ENCODE peak calls at places on chromosomes 1 and 21, in six cellular contexts. One of them, this sample, is unnamed.

GRCh38 chr1:215497516-215497915 is 69.6 kb upstream of the KCTD3 start:
- DNase-seq in central memory CD8-positive, alpha-beta T cell: no peak
- DNase-seq in DND-41: no peak
- DNase-seq in activated naive CD4-positive, alpha-beta T cell: no peak
- DNase-seq in mucosa of descending colon: no peak
- DNase-seq in heart left ventricle: no peak
- DNase-seq in this sample: no peak

GRCh38 chr1:91325456-91325855 is 79.2 kb downstream of the HFM1 start:
- DNase-seq in central memory CD8-positive, alpha-beta T cell: no peak
- DNase-seq in activated naive CD4-positive, alpha-beta T cell: no peak
- DNase-seq in DND-41: no peak
- DNase-seq in mucosa of descending colon: no peak
- DNase-seq in heart left ventricle: no peak
- DNase-seq in this sample: no peak

GRCh38 chr1:233912909-233913308 is 8.4 kb downstream of the SLC35F3 start:
- DNase-seq in mucosa of descending colon: no peak
- DNase-seq in activated naive CD4-positive, alpha-beta T cell: no peak
- DNase-seq in central memory CD8-positive, alpha-beta T cell: no peak
- DNase-seq in heart left ventricle: no peak
- DNase-seq in DND-41: no peak
- DNase-seq in this sample: no peak

GRCh38 chr1:159009704-159010361 is at the start of gene IFI16:
- DNase-seq in DND-41: peak
- DNase-seq in mucosa of descending colon: peak
- DNase-seq in central memory CD8-positive, alpha-beta T cell: no peak
- DNase-seq in heart left ventricle: no peak
- DNase-seq in activated naive CD4-positive, alpha-beta T cell: no peak
- DNase-seq in this sample: peak

GRCh38 chr1:183195146-183195571 is 9.1 kb downstream of the LAMC2 start:
- DNase-seq in activated naive CD4-positive, alpha-beta T cell: no peak
- DNase-seq in DND-41: no peak
- DNase-seq in heart left ventricle: no peak
- DNase-seq in central memory CD8-positive, alpha-beta T cell: no peak
- DNase-seq in mucosa of descending colon: peak
- DNase-seq in this sample: no peak

GRCh38 chr1:204975568-204976235 is 67.3 kb upstream of the CNTN2 start:
- DNase-seq in DND-41: peak
- DNase-seq in activated naive CD4-positive, alpha-beta T cell: peak
- DNase-seq in heart left ventricle: no peak
- DNase-seq in mucosa of descending colon: peak
- DNase-seq in central memory CD8-positive, alpha-beta T cell: peak
- DNase-seq in this sample: no peak

GRCh38 chr1:39102537-39103320 is 76.6 kb downstream of the NDUFS5 start:
- DNase-seq in central memory CD8-positive, alpha-beta T cell: no peak
- DNase-seq in activated naive CD4-positive, alpha-beta T cell: no peak
- DNase-seq in heart left ventricle: no peak
- DNase-seq in DND-41: peak
- DNase-seq in mucosa of descending colon: peak
- DNase-seq in this sample: no peak

GRCh38 chr1:214319930-214320329 is 39.0 kb downstream of the SMYD2 start:
- DNase-seq in mucosa of descending colon: no peak
- DNase-seq in DND-41: no peak
- DNase-seq in central memory CD8-positive, alpha-beta T cell: no peak
- DNase-seq in heart left ventricle: no peak
- DNase-seq in activated naive CD4-positive, alpha-beta T cell: no peak
- DNase-seq in this sample: no peak

GRCh38 chr1:7585216-7585907 is 185.7 kb upstream of the VAMP3 start:
- DNase-seq in activated naive CD4-positive, alpha-beta T cell: no peak
- DNase-seq in heart left ventricle: no peak
- DNase-seq in mucosa of descending colon: no peak
- DNase-seq in central memory CD8-positive, alpha-beta T cell: no peak
- DNase-seq in DND-41: no peak
- DNase-seq in this sample: no peak

GRCh38 chr1:110648405-110648804 is 26.3 kb downstream of the KCNA3 start:
- DNase-seq in mucosa of descending colon: no peak
- DNase-seq in DND-41: no peak
- DNase-seq in central memory CD8-positive, alpha-beta T cell: no peak
- DNase-seq in activated naive CD4-positive, alpha-beta T cell: no peak
- DNase-seq in heart left ventricle: no peak
- DNase-seq in this sample: no peak

GRCh38 chr1:8334106-8334851 is 16.4 kb downstream of the SLC45A1 start:
- DNase-seq in activated naive CD4-positive, alpha-beta T cell: no peak
- DNase-seq in DND-41: no peak
- DNase-seq in central memory CD8-positive, alpha-beta T cell: no peak
- DNase-seq in heart left ventricle: peak
- DNase-seq in mucosa of descending colon: no peak
- DNase-seq in this sample: no peak

GRCh38 chr1:196393742-196394141 is 214.5 kb downstream of the KCNT2 start:
- DNase-seq in activated naive CD4-positive, alpha-beta T cell: no peak
- DNase-seq in central memory CD8-positive, alpha-beta T cell: no peak
- DNase-seq in heart left ventricle: no peak
- DNase-seq in DND-41: no peak
- DNase-seq in mucosa of descending colon: peak
- DNase-seq in this sample: no peak

GRCh38 chr1:211326528-211327340 is at the start of gene TRAF5:
- DNase-seq in mucosa of descending colon: peak
- DNase-seq in DND-41: peak
- DNase-seq in activated naive CD4-positive, alpha-beta T cell: peak
- DNase-seq in heart left ventricle: peak
- DNase-seq in central memory CD8-positive, alpha-beta T cell: no peak
- DNase-seq in this sample: no peak

GRCh38 chr1:117001254-117001927 is at the start of gene CD101:
- DNase-seq in activated naive CD4-positive, alpha-beta T cell: no peak
- DNase-seq in central memory CD8-positive, alpha-beta T cell: no peak
- DNase-seq in heart left ventricle: no peak
- DNase-seq in mucosa of descending colon: no peak
- DNase-seq in DND-41: no peak
- DNase-seq in this sample: no peak

GRCh38 chr1:203144661-203145060 is 17.1 kb downstream of the ADORA1 start:
- DNase-seq in activated naive CD4-positive, alpha-beta T cell: no peak
- DNase-seq in heart left ventricle: no peak
- DNase-seq in DND-41: no peak
- DNase-seq in central memory CD8-positive, alpha-beta T cell: no peak
- DNase-seq in mucosa of descending colon: no peak
- DNase-seq in this sample: no peak

GRCh38 chr1:41819069-41819468 is 99.7 kb downstream of the HIVEP3 start:
- DNase-seq in activated naive CD4-positive, alpha-beta T cell: no peak
- DNase-seq in heart left ventricle: no peak
- DNase-seq in mucosa of descending colon: no peak
- DNase-seq in DND-41: no peak
- DNase-seq in central memory CD8-positive, alpha-beta T cell: no peak
- DNase-seq in this sample: no peak

GRCh38 chr1:50418600-50419109 is 4.6 kb downstream of the DMRTA2 start:
- DNase-seq in mucosa of descending colon: no peak
- DNase-seq in central memory CD8-positive, alpha-beta T cell: no peak
- DNase-seq in heart left ventricle: peak
- DNase-seq in activated naive CD4-positive, alpha-beta T cell: no peak
- DNase-seq in DND-41: no peak
- DNase-seq in this sample: no peak

GRCh38 chr1:227058321-227058751 is 118.2 kb downstream of the COQ8A start:
- DNase-seq in DND-41: no peak
- DNase-seq in mucosa of descending colon: no peak
- DNase-seq in activated naive CD4-positive, alpha-beta T cell: no peak
- DNase-seq in heart left ventricle: no peak
- DNase-seq in central memory CD8-positive, alpha-beta T cell: no peak
- DNase-seq in this sample: no peak

GRCh38 chr1:190320952-190321351 is 156.7 kb downstream of the BRINP3 start:
- DNase-seq in central memory CD8-positive, alpha-beta T cell: no peak
- DNase-seq in activated naive CD4-positive, alpha-beta T cell: no peak
- DNase-seq in mucosa of descending colon: no peak
- DNase-seq in DND-41: no peak
- DNase-seq in heart left ventricle: no peak
- DNase-seq in this sample: no peak

GRCh38 chr1:87334351-87335174 is 5.9 kb downstream of the LMO4 start:
- DNase-seq in heart left ventricle: peak
- DNase-seq in DND-41: no peak
- DNase-seq in central memory CD8-positive, alpha-beta T cell: no peak
- DNase-seq in mucosa of descending colon: no peak
- DNase-seq in activated naive CD4-positive, alpha-beta T cell: no peak
- DNase-seq in this sample: no peak

GRCh38 chr1:11158720-11159321 is 30.3 kb upstream of the ANGPTL7 start:
- DNase-seq in central memory CD8-positive, alpha-beta T cell: no peak
- DNase-seq in mucosa of descending colon: no peak
- DNase-seq in heart left ventricle: no peak
- DNase-seq in activated naive CD4-positive, alpha-beta T cell: no peak
- DNase-seq in DND-41: no peak
- DNase-seq in this sample: no peak

GRCh38 chr1:156896490-156897033 is 3.0 kb downstream of the PEAR1 start:
- DNase-seq in DND-41: no peak
- DNase-seq in activated naive CD4-positive, alpha-beta T cell: no peak
- DNase-seq in mucosa of descending colon: no peak
- DNase-seq in central memory CD8-positive, alpha-beta T cell: no peak
- DNase-seq in heart left ventricle: peak
- DNase-seq in this sample: no peak

GRCh38 chr21:44366586-44367211 is 13.3 kb downstream of the TRPM2 start:
- DNase-seq in activated naive CD4-positive, alpha-beta T cell: no peak
- DNase-seq in DND-41: no peak
- DNase-seq in heart left ventricle: no peak
- DNase-seq in central memory CD8-positive, alpha-beta T cell: no peak
- DNase-seq in mucosa of descending colon: no peak
- DNase-seq in this sample: no peak

GRCh38 chr1:84253891-84254290 is 47.6 kb upstream of the SAMD13 start:
- DNase-seq in mucosa of descending colon: peak
- DNase-seq in activated naive CD4-positive, alpha-beta T cell: no peak
- DNase-seq in DND-41: no peak
- DNase-seq in heart left ventricle: no peak
- DNase-seq in central memory CD8-positive, alpha-beta T cell: no peak
- DNase-seq in this sample: peak

GRCh38 chr21:35840197-35840799 is 220.0 kb downstream of the SETD4 start:
- DNase-seq in mucosa of descending colon: peak
- DNase-seq in heart left ventricle: no peak
- DNase-seq in DND-41: peak
- DNase-seq in activated naive CD4-positive, alpha-beta T cell: peak
- DNase-seq in central memory CD8-positive, alpha-beta T cell: no peak
- DNase-seq in this sample: peak

GRCh38 chr1:1361982-1362423 is 3.6 kb upstream of the MXRA8 start:
- DNase-seq in central memory CD8-positive, alpha-beta T cell: no peak
- DNase-seq in DND-41: no peak
- DNase-seq in activated naive CD4-positive, alpha-beta T cell: no peak
- DNase-seq in heart left ventricle: peak
- DNase-seq in mucosa of descending colon: no peak
- DNase-seq in this sample: no peak

GRCh38 chr1:174428033-174428432 is 19.7 kb upstream of the GPR52 start:
- DNase-seq in activated naive CD4-positive, alpha-beta T cell: no peak
- DNase-seq in mucosa of descending colon: no peak
- DNase-seq in heart left ventricle: no peak
- DNase-seq in DND-41: no peak
- DNase-seq in central memory CD8-positive, alpha-beta T cell: no peak
- DNase-seq in this sample: no peak

GRCh38 chr21:33578959-33579542 is 9.4 kb downstream of the DONSON start:
- DNase-seq in central memory CD8-positive, alpha-beta T cell: no peak
- DNase-seq in DND-41: no peak
- DNase-seq in activated naive CD4-positive, alpha-beta T cell: no peak
- DNase-seq in heart left ventricle: no peak
- DNase-seq in mucosa of descending colon: no peak
- DNase-seq in this sample: no peak

GRCh38 chr1:18907021-18907913 is 4.9 kb upstream of the ALDH4A1 start:
- DNase-seq in DND-41: peak
- DNase-seq in activated naive CD4-positive, alpha-beta T cell: peak
- DNase-seq in mucosa of descending colon: peak
- DNase-seq in central memory CD8-positive, alpha-beta T cell: peak
- DNase-seq in heart left ventricle: no peak
- DNase-seq in this sample: no peak

GRCh38 chr1:153460551-153460950 is at the start of gene S100A7:
- DNase-seq in activated naive CD4-positive, alpha-beta T cell: no peak
- DNase-seq in mucosa of descending colon: no peak
- DNase-seq in heart left ventricle: no peak
- DNase-seq in central memory CD8-positive, alpha-beta T cell: no peak
- DNase-seq in DND-41: no peak
- DNase-seq in this sample: no peak

GRCh38 chr1:184497962-184498723 is 111.3 kb downstream of the C1orf21 start:
- DNase-seq in activated naive CD4-positive, alpha-beta T cell: no peak
- DNase-seq in DND-41: no peak
- DNase-seq in mucosa of descending colon: no peak
- DNase-seq in heart left ventricle: no peak
- DNase-seq in central memory CD8-positive, alpha-beta T cell: no peak
- DNase-seq in this sample: no peak

GRCh38 chr1:65412984-65413375 is 7.5 kb upstream of the LEPR start:
- DNase-seq in DND-41: no peak
- DNase-seq in activated naive CD4-positive, alpha-beta T cell: no peak
- DNase-seq in heart left ventricle: no peak
- DNase-seq in central memory CD8-positive, alpha-beta T cell: no peak
- DNase-seq in mucosa of descending colon: no peak
- DNase-seq in this sample: no peak

GRCh38 chr1:209445576-209445975 is 137.9 kb upstream of the CAMK1G start:
- DNase-seq in central memory CD8-positive, alpha-beta T cell: no peak
- DNase-seq in heart left ventricle: no peak
- DNase-seq in activated naive CD4-positive, alpha-beta T cell: no peak
- DNase-seq in DND-41: no peak
- DNase-seq in mucosa of descending colon: no peak
- DNase-seq in this sample: no peak

GRCh38 chr1:72202761-72203160 is 79.6 kb downstream of the NEGR1 start:
- DNase-seq in mucosa of descending colon: no peak
- DNase-seq in activated naive CD4-positive, alpha-beta T cell: no peak
- DNase-seq in DND-41: no peak
- DNase-seq in central memory CD8-positive, alpha-beta T cell: no peak
- DNase-seq in heart left ventricle: no peak
- DNase-seq in this sample: no peak

This sample was measured in thoracic aorta.